ENCODE peak calls at places on chromosomes 11 and 22, in five cellular contexts. One of them, this sample, is unnamed.
A peak's percentile ranks its signal among the peaks of the same experiment; 100 is the strongest.

GRCh38 chr22:20430641-20431519 is 6.7 kb downstream of the SCARF2 start:
- DNase-seq in coronary artery: no peak
- DNase-seq in heart left ventricle: peak; percentile 79
- DNase-seq in CD4-positive, alpha-beta memory T cell: peak; percentile 68
- DNase-seq in CD8-positive, alpha-beta memory T cell: peak; percentile 56
- DNase-seq in this sample: peak; percentile 70

GRCh38 chr11:103326070-103326794 is 217.0 kb downstream of the DYNC2H1 start:
- DNase-seq in CD4-positive, alpha-beta memory T cell: peak; percentile 53
- DNase-seq in CD8-positive, alpha-beta memory T cell: peak; percentile 22
- DNase-seq in coronary artery: no peak
- DNase-seq in heart left ventricle: peak; percentile 42
- DNase-seq in this sample: peak; percentile 20

GRCh38 chr11:118714816-118715215 is 35.4 kb upstream of the TREH start:
- DNase-seq in CD8-positive, alpha-beta memory T cell: no peak
- DNase-seq in CD4-positive, alpha-beta memory T cell: no peak
- DNase-seq in heart left ventricle: no peak
- DNase-seq in coronary artery: no peak
- DNase-seq in this sample: no peak

GRCh38 chr11:44825058-44825795 is 98.5 kb downstream of the TSPAN18 start:
- DNase-seq in coronary artery: no peak
- DNase-seq in CD4-positive, alpha-beta memory T cell: no peak
- DNase-seq in heart left ventricle: no peak
- DNase-seq in CD8-positive, alpha-beta memory T cell: no peak
- DNase-seq in this sample: no peak

GRCh38 chr11:14270690-14271542 is 88.1 kb downstream of the RRAS2 start:
- DNase-seq in CD4-positive, alpha-beta memory T cell: peak; percentile 33
- DNase-seq in CD8-positive, alpha-beta memory T cell: peak; percentile 29
- DNase-seq in coronary artery: no peak
- DNase-seq in heart left ventricle: no peak
- DNase-seq in this sample: peak; percentile 79

GRCh38 chr11:108819957-108820356 is 155.1 kb downstream of the DDX10 start:
- DNase-seq in CD4-positive, alpha-beta memory T cell: no peak
- DNase-seq in coronary artery: no peak
- DNase-seq in CD8-positive, alpha-beta memory T cell: no peak
- DNase-seq in heart left ventricle: no peak
- DNase-seq in this sample: peak; percentile 14

GRCh38 chr22:46286006-46286405 is 10.7 kb upstream of the GTSE1 start:
- DNase-seq in coronary artery: no peak
- DNase-seq in heart left ventricle: no peak
- DNase-seq in CD8-positive, alpha-beta memory T cell: no peak
- DNase-seq in CD4-positive, alpha-beta memory T cell: no peak
- DNase-seq in this sample: no peak

GRCh38 chr11:57471496-57471895 is 11.2 kb downstream of the RTN4RL2 start:
- DNase-seq in CD8-positive, alpha-beta memory T cell: no peak
- DNase-seq in heart left ventricle: no peak
- DNase-seq in CD4-positive, alpha-beta memory T cell: no peak
- DNase-seq in coronary artery: no peak
- DNase-seq in this sample: no peak

GRCh38 chr11:63870351-63871197 is 31.7 kb downstream of the MARK2 start:
- DNase-seq in CD8-positive, alpha-beta memory T cell: no peak
- DNase-seq in CD4-positive, alpha-beta memory T cell: no peak
- DNase-seq in coronary artery: no peak
- DNase-seq in heart left ventricle: no peak
- DNase-seq in this sample: no peak

GRCh38 chr11:1227551-1228182 is 4.8 kb downstream of the MUC5B start:
- DNase-seq in CD4-positive, alpha-beta memory T cell: no peak
- DNase-seq in CD8-positive, alpha-beta memory T cell: no peak
- DNase-seq in heart left ventricle: peak; percentile 47
- DNase-seq in coronary artery: no peak
- DNase-seq in this sample: no peak

GRCh38 chr11:69301491-69302401 is 7.8 kb downstream of the MYEOV start:
- DNase-seq in CD4-positive, alpha-beta memory T cell: no peak
- DNase-seq in heart left ventricle: peak; percentile 57
- DNase-seq in coronary artery: no peak
- DNase-seq in CD8-positive, alpha-beta memory T cell: no peak
- DNase-seq in this sample: peak; percentile 54

GRCh38 chr11:75531325-75531724 is 5.6 kb upstream of the GDPD5 start:
- DNase-seq in coronary artery: no peak
- DNase-seq in CD8-positive, alpha-beta memory T cell: no peak
- DNase-seq in CD4-positive, alpha-beta memory T cell: no peak
- DNase-seq in heart left ventricle: no peak
- DNase-seq in this sample: no peak

GRCh38 chr11:113057038-113057437 is 95.8 kb downstream of the NCAM1 start:
- DNase-seq in heart left ventricle: no peak
- DNase-seq in CD8-positive, alpha-beta memory T cell: no peak
- DNase-seq in coronary artery: no peak
- DNase-seq in CD4-positive, alpha-beta memory T cell: no peak
- DNase-seq in this sample: no peak

GRCh38 chr11:102608699-102609098 is 16.4 kb downstream of the MMP20 start:
- DNase-seq in CD4-positive, alpha-beta memory T cell: no peak
- DNase-seq in coronary artery: no peak
- DNase-seq in CD8-positive, alpha-beta memory T cell: no peak
- DNase-seq in heart left ventricle: no peak
- DNase-seq in this sample: no peak

GRCh38 chr11:46296520-46297448 is 19.3 kb downstream of the CREB3L1 start:
- DNase-seq in heart left ventricle: peak; percentile 77
- DNase-seq in coronary artery: no peak
- DNase-seq in CD8-positive, alpha-beta memory T cell: no peak
- DNase-seq in CD4-positive, alpha-beta memory T cell: no peak
- DNase-seq in this sample: no peak

GRCh38 chr11:130609121-130610035 is 160.9 kb downstream of the ADAMTS15 start:
- DNase-seq in heart left ventricle: peak; percentile 80
- DNase-seq in coronary artery: peak; percentile 97
- DNase-seq in CD8-positive, alpha-beta memory T cell: no peak
- DNase-seq in CD4-positive, alpha-beta memory T cell: no peak
- DNase-seq in this sample: no peak

GRCh38 chr11:130641884-130642283 is 193.4 kb downstream of the ADAMTS15 start:
- DNase-seq in coronary artery: no peak
- DNase-seq in CD4-positive, alpha-beta memory T cell: no peak
- DNase-seq in heart left ventricle: no peak
- DNase-seq in CD8-positive, alpha-beta memory T cell: no peak
- DNase-seq in this sample: no peak

GRCh38 chr11:1346669-1347390 is 37.4 kb upstream of the TOLLIP start:
- DNase-seq in CD4-positive, alpha-beta memory T cell: no peak
- DNase-seq in CD8-positive, alpha-beta memory T cell: no peak
- DNase-seq in heart left ventricle: no peak
- DNase-seq in coronary artery: no peak
- DNase-seq in this sample: no peak

GRCh38 chr11:74707182-74707581 is 24.0 kb downstream of the CHRDL2 start:
- DNase-seq in CD8-positive, alpha-beta memory T cell: no peak
- DNase-seq in heart left ventricle: no peak
- DNase-seq in CD4-positive, alpha-beta memory T cell: no peak
- DNase-seq in coronary artery: no peak
- DNase-seq in this sample: no peak

GRCh38 chr22:42637555-42637954 is 2.8 kb downstream of the ATP5MGL start:
- DNase-seq in heart left ventricle: no peak
- DNase-seq in CD8-positive, alpha-beta memory T cell: no peak
- DNase-seq in CD4-positive, alpha-beta memory T cell: no peak
- DNase-seq in coronary artery: no peak
- DNase-seq in this sample: no peak

GRCh38 chr11:75437966-75438659 is 5.1 kb upstream of the KLHL35 start:
- DNase-seq in CD4-positive, alpha-beta memory T cell: no peak
- DNase-seq in CD8-positive, alpha-beta memory T cell: no peak
- DNase-seq in coronary artery: no peak
- DNase-seq in heart left ventricle: no peak
- DNase-seq in this sample: no peak

GRCh38 chr11:40445391-40445790 is 1014.1 kb downstream of the LRRC4C start:
- DNase-seq in CD4-positive, alpha-beta memory T cell: no peak
- DNase-seq in heart left ventricle: no peak
- DNase-seq in CD8-positive, alpha-beta memory T cell: no peak
- DNase-seq in coronary artery: no peak
- DNase-seq in this sample: no peak

GRCh38 chr11:42138454-42138853 is 679.0 kb upstream of the LRRC4C start:
- DNase-seq in CD4-positive, alpha-beta memory T cell: no peak
- DNase-seq in heart left ventricle: no peak
- DNase-seq in CD8-positive, alpha-beta memory T cell: no peak
- DNase-seq in coronary artery: no peak
- DNase-seq in this sample: no peak

GRCh38 chr11:10483174-10483573 is 28.1 kb downstream of the AMPD3 start:
- DNase-seq in heart left ventricle: no peak
- DNase-seq in coronary artery: no peak
- DNase-seq in CD8-positive, alpha-beta memory T cell: no peak
- DNase-seq in CD4-positive, alpha-beta memory T cell: no peak
- DNase-seq in this sample: no peak

GRCh38 chr22:45072322-45072903 is 62.6 kb upstream of the PHF21B start:
- DNase-seq in heart left ventricle: no peak
- DNase-seq in coronary artery: no peak
- DNase-seq in CD4-positive, alpha-beta memory T cell: no peak
- DNase-seq in CD8-positive, alpha-beta memory T cell: no peak
- DNase-seq in this sample: no peak

GRCh38 chr11:62575156-62575555 is 1.5 kb upstream of the EEF1G start:
- DNase-seq in coronary artery: no peak
- DNase-seq in CD8-positive, alpha-beta memory T cell: no peak
- DNase-seq in CD4-positive, alpha-beta memory T cell: no peak
- DNase-seq in heart left ventricle: no peak
- DNase-seq in this sample: peak; percentile 46

GRCh38 chr11:120511116-120511803 is at the start of gene GRIK4:
- DNase-seq in CD8-positive, alpha-beta memory T cell: peak; percentile 44
- DNase-seq in heart left ventricle: peak; percentile 91
- DNase-seq in coronary artery: peak; percentile 77
- DNase-seq in CD4-positive, alpha-beta memory T cell: peak; percentile 58
- DNase-seq in this sample: peak; percentile 70

GRCh38 chr22:47064016-47064415 is 301.6 kb downstream of the TBC1D22A start:
- DNase-seq in CD8-positive, alpha-beta memory T cell: no peak
- DNase-seq in coronary artery: no peak
- DNase-seq in CD4-positive, alpha-beta memory T cell: no peak
- DNase-seq in heart left ventricle: no peak
- DNase-seq in this sample: no peak

GRCh38 chr22:42321908-42322561 is 51.6 kb upstream of the TCF20 start:
- DNase-seq in CD8-positive, alpha-beta memory T cell: no peak
- DNase-seq in CD4-positive, alpha-beta memory T cell: no peak
- DNase-seq in coronary artery: no peak
- DNase-seq in heart left ventricle: no peak
- DNase-seq in this sample: no peak

GRCh38 chr22:25111579-25112517 is 87.8 kb upstream of the CRYBB3 start:
- DNase-seq in heart left ventricle: peak; percentile 65
- DNase-seq in CD4-positive, alpha-beta memory T cell: no peak
- DNase-seq in CD8-positive, alpha-beta memory T cell: no peak
- DNase-seq in coronary artery: peak; percentile 82
- DNase-seq in this sample: no peak

GRCh38 chr11:131824766-131825165 is 454.4 kb downstream of the NTM start:
- DNase-seq in CD4-positive, alpha-beta memory T cell: no peak
- DNase-seq in CD8-positive, alpha-beta memory T cell: no peak
- DNase-seq in coronary artery: no peak
- DNase-seq in heart left ventricle: no peak
- DNase-seq in this sample: peak; percentile 28

GRCh38 chr22:29985912-29986311 is 94.4 kb upstream of the HORMAD2 start:
- DNase-seq in CD8-positive, alpha-beta memory T cell: no peak
- DNase-seq in coronary artery: no peak
- DNase-seq in CD4-positive, alpha-beta memory T cell: no peak
- DNase-seq in heart left ventricle: no peak
- DNase-seq in this sample: no peak

GRCh38 chr11:118522571-118523072 is 4.7 kb upstream of the TTC36 start:
- DNase-seq in CD4-positive, alpha-beta memory T cell: no peak
- DNase-seq in CD8-positive, alpha-beta memory T cell: no peak
- DNase-seq in heart left ventricle: no peak
- DNase-seq in coronary artery: no peak
- DNase-seq in this sample: peak; percentile 25

GRCh38 chr11:59189986-59190385 is 18.1 kb downstream of the DTX4 start:
- DNase-seq in CD4-positive, alpha-beta memory T cell: no peak
- DNase-seq in CD8-positive, alpha-beta memory T cell: no peak
- DNase-seq in coronary artery: no peak
- DNase-seq in heart left ventricle: no peak
- DNase-seq in this sample: no peak

GRCh38 chr11:69475141-69475865 is 6.2 kb upstream of the LINC01488 start:
- DNase-seq in CD4-positive, alpha-beta memory T cell: no peak
- DNase-seq in heart left ventricle: peak; percentile 53
- DNase-seq in CD8-positive, alpha-beta memory T cell: no peak
- DNase-seq in coronary artery: no peak
- DNase-seq in this sample: no peak

GRCh38 chr22:49768511-49768910 is 59.2 kb downstream of the BRD1 start:
- DNase-seq in CD4-positive, alpha-beta memory T cell: no peak
- DNase-seq in heart left ventricle: peak; percentile 34
- DNase-seq in CD8-positive, alpha-beta memory T cell: no peak
- DNase-seq in coronary artery: no peak
- DNase-seq in this sample: no peak

GRCh38 chr11:65133724-65134123 is 595 bp downstream of the SYVN1 start:
- DNase-seq in CD8-positive, alpha-beta memory T cell: no peak
- DNase-seq in heart left ventricle: no peak
- DNase-seq in coronary artery: peak; percentile 79
- DNase-seq in CD4-positive, alpha-beta memory T cell: peak; percentile 21
- DNase-seq in this sample: no peak
- H3K4me3 ChIP-seq in CD8-positive, alpha-beta memory T cell: peak overlapping the region; percentile 99
- H3K4me3 ChIP-seq in heart left ventricle: peak overlapping the region; percentile 94
- H3K4me3 ChIP-seq in coronary artery: peak overlapping the region; percentile 83
- H3K4me3 ChIP-seq in CD4-positive, alpha-beta memory T cell: peak overlapping the region; percentile 99
- H3K4me3 ChIP-seq in this sample: peak overlapping the region; percentile 97

DNA sequence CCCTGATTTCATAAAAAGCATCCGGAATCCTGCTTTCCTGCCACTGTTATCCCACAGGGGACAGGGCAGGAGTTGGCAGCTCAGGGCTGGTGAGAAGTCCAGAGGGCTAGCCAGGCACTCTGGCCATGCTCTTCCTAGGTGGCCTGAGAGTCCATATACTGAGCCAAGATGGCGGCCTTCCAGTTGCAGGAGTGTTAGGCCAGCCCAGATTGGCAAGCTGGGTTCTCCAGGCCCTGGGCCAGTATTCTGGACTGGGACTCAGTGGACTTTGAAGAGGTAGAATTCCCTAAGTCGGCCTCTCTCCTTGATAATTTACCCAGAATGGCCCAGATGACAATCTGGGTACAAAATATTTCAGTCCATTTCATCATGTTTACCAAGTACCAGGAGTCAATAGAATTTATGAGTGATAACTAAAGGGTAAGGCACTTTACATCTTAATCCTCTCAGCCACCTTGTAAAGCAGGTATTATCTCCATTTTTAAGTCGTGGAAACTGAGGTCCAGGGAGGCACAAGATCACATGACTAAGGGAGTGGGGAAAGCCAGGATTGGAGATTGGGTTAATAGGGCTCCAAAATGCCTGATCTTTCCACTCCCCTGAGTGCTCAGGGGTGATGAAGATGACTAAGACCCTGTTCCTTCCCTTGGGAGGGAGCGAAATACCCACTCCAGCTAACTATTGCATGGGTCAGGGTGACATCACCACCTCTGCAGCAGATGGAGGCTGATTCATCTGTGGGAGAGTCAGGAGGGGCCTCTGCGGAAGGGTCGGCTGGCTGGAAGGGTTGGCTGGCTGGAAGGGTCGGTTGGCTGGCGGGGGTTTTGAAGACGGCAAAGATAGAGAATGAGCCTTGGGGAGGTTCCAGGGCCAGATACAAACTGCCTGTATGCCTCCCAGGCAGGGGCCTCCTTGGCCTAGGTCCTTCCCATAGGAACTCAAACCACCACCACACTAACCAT is 1.2 kb upstream of the MICALL1 start:
- DNase-seq in CD4-positive, alpha-beta memory T cell: no peak
- DNase-seq in heart left ventricle: peak; percentile 33
- DNase-seq in CD8-positive, alpha-beta memory T cell: no peak
- DNase-seq in coronary artery: no peak
- DNase-seq in this sample: peak; percentile 44
- H3K4me3 ChIP-seq in CD4-positive, alpha-beta memory T cell: no peak overlapping the region
- H3K4me3 ChIP-seq in heart left ventricle: peak overlapping the region; percentile 72
- H3K4me3 ChIP-seq in CD8-positive, alpha-beta memory T cell: no peak overlapping the region
- H3K4me3 ChIP-seq in coronary artery: peak overlapping the region; percentile 98
- H3K4me3 ChIP-seq in this sample: no peak overlapping the region

GRCh38 chr11:110761994-110762393 is 49.8 kb upstream of the ARHGAP20 start:
- DNase-seq in CD4-positive, alpha-beta memory T cell: no peak
- DNase-seq in coronary artery: no peak
- DNase-seq in CD8-positive, alpha-beta memory T cell: no peak
- DNase-seq in heart left ventricle: no peak
- DNase-seq in this sample: no peak
- H3K4me3 ChIP-seq in CD4-positive, alpha-beta memory T cell: no peak overlapping the region
- H3K4me3 ChIP-seq in coronary artery: no peak overlapping the region
- H3K4me3 ChIP-seq in CD8-positive, alpha-beta memory T cell: no peak overlapping the region
- H3K4me3 ChIP-seq in heart left ventricle: no peak overlapping the region
- H3K4me3 ChIP-seq in this sample: no peak overlapping the region

GRCh38 chr11:115389790-115390189 is 114.4 kb downstream of the CADM1 start:
- DNase-seq in coronary artery: no peak
- DNase-seq in heart left ventricle: no peak
- DNase-seq in CD8-positive, alpha-beta memory T cell: no peak
- DNase-seq in CD4-positive, alpha-beta memory T cell: no peak
- DNase-seq in this sample: no peak
- H3K4me3 ChIP-seq in coronary artery: no peak overlapping the region
- H3K4me3 ChIP-seq in heart left ventricle: no peak overlapping the region
- H3K4me3 ChIP-seq in CD8-positive, alpha-beta memory T cell: no peak overlapping the region
- H3K4me3 ChIP-seq in CD4-positive, alpha-beta memory T cell: no peak overlapping the region
- H3K4me3 ChIP-seq in this sample: no peak overlapping the region

This sample was measured in HL-60.